ENCODE peak calls at places on chromosome 4, in six cellular contexts. F, K, I, Y, P and W are unnamed samples.

GRCh38 chr4:78568640-78569261 is 17.2 kb downstream of the ANXA3 start:
- DNase-seq in F (no peak), K (no peak), I (no peak), Y (no peak), P (no peak), W (no peak)

GRCh38 chr4:140932646-140933045 is 176.5 kb upstream of the TBC1D9 start:
- DNase-seq in F (no peak), K (no peak), I (no peak), Y (no peak), P (no peak), W (no peak)

GRCh38 chr4:7802093-7802726 is 137.5 kb downstream of the AFAP1 start:
- DNase-seq in F (peak; percentile 89), K (peak; percentile 80), I (peak; percentile 61), Y (peak; percentile 79), P (peak; percentile 83), W (peak; percentile 58)

GRCh38 chr4:168831919-168832745 is 177.9 kb downstream of the CBR4 start:
- DNase-seq in F (peak; percentile 51), K (peak; percentile 61), I (peak; percentile 26), Y (peak; percentile 44), P (peak; percentile 57), W (peak; percentile 41)

GRCh38 chr4:7206385-7206784 is 14.0 kb downstream of the SORCS2 start:
- DNase-seq in F (no peak), K (no peak), I (no peak), Y (no peak), P (no peak), W (no peak)

GRCh38 chr4:80156410-80156809 is 40.9 kb upstream of the PRDM8 start:
- DNase-seq in F (no peak), K (no peak), I (no peak), Y (no peak), P (no peak), W (no peak)

GRCh38 chr4:87121332-87122065 is 98.9 kb downstream of the KLHL8 start:
- DNase-seq in F (no peak), K (no peak), I (no peak), Y (no peak), P (no peak), W (no peak)

GRCh38 chr4:146135941-146136340 is 39.6 kb upstream of the LSM6 start:
- DNase-seq in F (no peak), K (no peak), I (no peak), Y (no peak), P (no peak), W (no peak)

GRCh38 chr4:103099691-103100392 is at the start of gene BDH2:
- DNase-seq in F (no peak), K (no peak), I (no peak), Y (peak; percentile 47), P (peak; percentile 77), W (peak; percentile 36)

GRCh38 chr4:24514808-24515207 is 69.5 kb downstream of the DHX15 start:
- DNase-seq in F (no peak), K (no peak), I (no peak), Y (no peak), P (no peak), W (no peak)

GRCh38 chr4:175109933-175110332 is 191.8 kb downstream of the ADAM29 start:
- DNase-seq in F (no peak), K (no peak), I (no peak), Y (no peak), P (no peak), W (no peak)

GRCh38 chr4:16858275-16858752 is 40.1 kb downstream of the LDB2 start:
- DNase-seq in F (no peak), K (no peak), I (no peak), Y (no peak), P (no peak), W (no peak)

GRCh38 chr4:7762376-7763040 is 177.2 kb downstream of the AFAP1 start:
- DNase-seq in F (no peak), K (no peak), I (no peak), Y (no peak), P (no peak), W (no peak)

GRCh38 chr4:188603646-188604045 is 464.4 kb downstream of the TRIML1 start:
- DNase-seq in F (no peak), K (no peak), I (no peak), Y (no peak), P (no peak), W (no peak)